ENCODE peak calls at places on chromosomes 5 and 9, in five cellular contexts. R, O, M, P and V are unnamed samples. For H3K9me3, the result is how much of the 10 kb centered on the place peaks cover.

GRCh38 chr5:17219006-17219422 is 1.6 kb downstream of the BASP1 start:
- DNase-seq in M (peak), P (no peak), O (peak), R (no peak), V (no peak)

GRCh38 chr5:90020575-90021535 is 388.7 kb downstream of the CETN3 start:
- DNase-seq in M (no peak), O (peak), R (no peak), P (peak), V (no peak)

GRCh38 chr9:87292449-87293191 is 205.0 kb upstream of the DAPK1 start:
- DNase-seq in O (peak), R (no peak), M (no peak), P (no peak), V (no peak)

GRCh38 chr5:80237243-80237642 is 18.6 kb downstream of the SERINC5 start:
- DNase-seq in P (no peak), R (no peak), M (no peak), O (no peak), V (no peak)

GRCh38 chr5:1419476-1420210 is 25.6 kb downstream of the SLC6A3 start:
- DNase-seq in O (no peak), M (no peak), P (no peak), R (no peak), V (no peak)

GRCh38 chr9:112034216-112034611 is 137.6 kb downstream of the UGCG start:
- DNase-seq in P (no peak), M (no peak), O (no peak), R (no peak), V (no peak)

GRCh38 chr5:64682608-64683007 is 7.7 kb upstream of the SHISAL2B start:
- DNase-seq in M (no peak), R (no peak), P (peak), O (no peak), V (no peak)

GRCh38 chr5:74179701-74180100 is 460.8 kb downstream of the ENC1 start:
- DNase-seq in M (no peak), R (no peak), O (no peak), P (no peak), V (no peak)

GRCh38 chr5:952597-953271 is 55.9 kb upstream of the NKD2 start:
- DNase-seq in M (no peak), R (no peak), P (no peak), O (no peak), V (no peak)

GRCh38 chr5:131991593-131992324 is 19.7 kb downstream of the ACSL6 start:
- DNase-seq in M (no peak), R (no peak), O (no peak), P (no peak), V (no peak)

GRCh38 chr9:121853617-121854395 is 202.4 kb downstream of the DAB2IP start:
- DNase-seq in M (no peak), P (no peak), R (no peak), O (no peak), V (no peak)

GRCh38 chr5:178983728-178984127 is 11.4 kb downstream of the GRM6 start:
- DNase-seq in P (no peak), R (no peak), M (no peak), O (no peak), V (no peak)
- H3K9me3 ChIP-seq in P (under half), R (under half), M (under half), O (under half), V (under half)

GRCh38 chr9:90999425-91000397 is 198.1 kb downstream of the SYK start:
- DNase-seq in M (no peak), P (no peak), O (no peak), R (no peak), V (no peak)
- H3K9ac ChIP-seq in M (no peak), P (no peak), O (no peak), R (peak), V (no peak)

GRCh38 chr9:21995652-21996275 is 1.2 kb downstream of the CDKN2B-AS1 start:
- DNase-seq in R (no peak), M (peak), P (no peak), O (peak), V (no peak)

GRCh38 chr9:21994526-21994995 is at the start of gene CDKN2B-AS1:
- DNase-seq in O (peak), M (peak), R (no peak), P (peak), V (no peak)

GRCh38 chr9:21996438-21996837 is 1.8 kb downstream of the CDKN2B-AS1 start:
- DNase-seq in M (peak), R (no peak), O (no peak), P (no peak), V (no peak)

GRCh38 chr9:21993893-21994525 is at the start of gene CDKN2A:
- DNase-seq in O (peak), M (peak), R (no peak), P (no peak), V (no peak)

DNA sequence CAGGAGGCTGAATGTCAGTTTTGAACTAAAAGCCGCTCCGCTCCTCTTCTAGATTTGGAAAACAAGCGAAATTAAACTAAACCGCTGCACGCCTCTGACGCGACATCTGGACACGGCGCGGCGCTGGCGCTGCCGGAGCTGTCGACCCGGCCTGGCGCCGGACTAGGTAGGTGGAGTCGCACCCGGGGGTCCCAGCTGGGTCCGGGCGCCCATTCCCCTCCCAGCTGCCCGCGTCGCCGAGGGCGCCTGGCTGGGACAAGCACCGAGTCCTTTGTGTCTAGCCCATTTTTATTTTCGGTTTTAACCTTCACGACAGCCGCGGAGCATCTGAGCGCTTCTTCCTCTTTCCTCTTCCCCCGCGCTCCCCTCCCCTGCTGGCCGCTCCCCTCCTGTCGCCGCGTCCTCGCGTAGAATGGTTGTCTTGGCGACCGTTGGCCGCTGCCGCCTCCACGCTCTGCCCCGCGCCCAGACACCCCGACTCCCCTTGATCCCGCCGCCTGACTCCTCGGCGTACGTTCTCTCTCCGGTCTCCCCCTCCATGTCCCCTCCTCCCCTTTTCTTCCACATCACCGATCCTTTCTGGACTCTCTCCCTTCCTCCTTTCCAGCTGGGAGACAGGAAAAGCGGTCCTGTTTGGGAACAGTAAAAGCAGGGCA is 533 bp downstream of the CDKN2B-AS1 start:
- DNase-seq in M (peak), R (no peak), O (peak), P (peak), V (no peak)
- TF ChIP-seq EZH2 in M (peak), R (no peak), O (no peak), P (no peak), V (no peak)

GRCh38 chr5:13629218-13629617 is 315.3 kb downstream of the DNAH5 start:
- DNase-seq in P (no peak), O (no peak), R (no peak), M (no peak), V (no peak)
- H3K9me3 ChIP-seq in P (under half), O (under half), R (under half), M (under half), V (under half)

GRCh38 chr9:14945351-14945750 is 35.1 kb upstream of the FREM1 start:
- DNase-seq in O (no peak), P (no peak), M (no peak), R (no peak), V (no peak)
- H3K9ac ChIP-seq in O (no peak), P (no peak), M (no peak), R (no peak), V (no peak)

GRCh38 chr5:93582677-93583524 is at the start of gene NR2F1:
- DNase-seq in R (no peak), M (peak), O (peak), P (peak), V (no peak)
- TF ChIP-seq EZH2 in R (peak), M (no peak), O (no peak), P (no peak), V (no peak)

DNA sequence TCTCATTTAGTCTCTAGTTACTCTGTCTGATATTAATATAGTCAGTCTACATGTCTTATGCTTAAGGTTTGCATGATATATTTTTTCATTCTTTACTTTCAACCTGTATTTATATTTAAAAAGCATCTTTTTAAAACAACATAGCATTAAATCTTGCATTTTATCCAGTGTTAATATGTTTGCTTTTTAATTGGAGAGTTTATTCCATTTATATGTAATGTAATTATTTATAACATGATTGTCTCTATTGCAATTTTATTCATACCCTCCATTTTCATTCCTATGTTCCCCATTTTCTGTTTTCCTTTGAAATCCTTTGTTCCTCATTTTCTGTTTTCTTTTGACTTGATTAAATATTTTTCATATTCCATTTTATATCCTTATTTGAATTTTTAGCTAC is 13.3 kb downstream of the PCDHB15 start:
- DNase-seq in R (no peak), M (no peak), P (no peak), O (no peak), V (no peak)
- H3K9me3 ChIP-seq in R (under half), M (half or more), P (under half), O (under half), V (under half)